ENCODE peak calls at places on chromosome 6, in four cellular contexts. One of them, this sample, is unnamed.

GRCh38 chr6:52955871-52956270 is 39.2 kb downstream of the GSTA4 start:
- DNase-seq in brain microvascular endothelial cell: no peak
- DNase-seq in tibial nerve: no peak
- DNase-seq in BE2C: no peak
- DNase-seq in this sample: no peak

GRCh38 chr6:169542491-169542890 is 159.3 kb downstream of the WDR27 start:
- DNase-seq in brain microvascular endothelial cell: no peak
- DNase-seq in tibial nerve: no peak
- DNase-seq in BE2C: no peak
- DNase-seq in this sample: no peak

GRCh38 chr6:169959129-169960002 is 207.9 kb downstream of the ERMARD start:
- DNase-seq in brain microvascular endothelial cell: no peak
- DNase-seq in tibial nerve: no peak
- DNase-seq in BE2C: no peak
- DNase-seq in this sample: peak

GRCh38 chr6:98605705-98606104 is 228.7 kb upstream of the POU3F2 start:
- DNase-seq in brain microvascular endothelial cell: no peak
- DNase-seq in tibial nerve: no peak
- DNase-seq in BE2C: no peak
- DNase-seq in this sample: no peak

GRCh38 chr6:223763-224162 is 68.5 kb upstream of the DUSP22 start:
- DNase-seq in brain microvascular endothelial cell: peak
- DNase-seq in tibial nerve: no peak
- DNase-seq in BE2C: no peak
- DNase-seq in this sample: peak

GRCh38 chr6:158142789-158143188 is 25.3 kb downstream of the SERAC1 start:
- DNase-seq in brain microvascular endothelial cell: peak
- DNase-seq in tibial nerve: no peak
- DNase-seq in BE2C: no peak
- DNase-seq in this sample: no peak

GRCh38 chr6:4225207-4225872 is 90.0 kb upstream of the ECI2 start:
- DNase-seq in brain microvascular endothelial cell: no peak
- DNase-seq in tibial nerve: no peak
- DNase-seq in BE2C: no peak
- DNase-seq in this sample: no peak

GRCh38 chr6:63441266-63441956 is 121.6 kb upstream of the LGSN start:
- DNase-seq in brain microvascular endothelial cell: no peak
- DNase-seq in tibial nerve: no peak
- DNase-seq in BE2C: no peak
- DNase-seq in this sample: no peak

GRCh38 chr6:53725791-53726575 is 60.4 kb upstream of the KLHL31 start:
- DNase-seq in brain microvascular endothelial cell: peak
- DNase-seq in tibial nerve: peak
- DNase-seq in BE2C: peak
- DNase-seq in this sample: peak

GRCh38 chr6:122730334-122730733 is 49.2 kb upstream of the FABP7 start:
- DNase-seq in brain microvascular endothelial cell: no peak
- DNase-seq in tibial nerve: no peak
- DNase-seq in BE2C: no peak
- DNase-seq in this sample: no peak

DNA sequence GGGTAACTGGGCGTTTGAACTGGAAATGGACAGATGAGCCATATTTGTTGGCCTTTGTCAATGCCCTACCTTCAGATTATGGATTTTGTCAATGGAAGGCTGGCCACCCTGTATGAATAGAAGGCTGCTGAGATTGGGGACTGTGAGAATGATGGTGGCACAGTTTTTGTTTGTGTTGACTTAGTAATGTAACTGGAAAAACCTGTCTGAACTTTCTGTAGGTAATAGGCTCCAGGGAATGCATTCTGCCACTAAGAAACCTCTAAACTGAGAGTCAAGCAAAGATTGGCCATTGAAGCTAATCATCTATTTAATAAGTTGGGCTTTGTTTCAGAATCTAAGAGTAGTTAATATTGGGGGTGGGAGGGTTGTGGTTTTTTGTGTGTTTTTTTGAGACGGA is 97.5 kb downstream of the FOXO3 start:
- DNase-seq in brain microvascular endothelial cell: no peak
- DNase-seq in tibial nerve: no peak
- DNase-seq in BE2C: no peak
- DNase-seq in this sample: no peak
- H3K4me3 ChIP-seq in brain microvascular endothelial cell: no peak
- H3K4me3 ChIP-seq in tibial nerve: no peak
- H3K4me3 ChIP-seq in BE2C: no peak
- H3K4me3 ChIP-seq in this sample: no peak

DNA sequence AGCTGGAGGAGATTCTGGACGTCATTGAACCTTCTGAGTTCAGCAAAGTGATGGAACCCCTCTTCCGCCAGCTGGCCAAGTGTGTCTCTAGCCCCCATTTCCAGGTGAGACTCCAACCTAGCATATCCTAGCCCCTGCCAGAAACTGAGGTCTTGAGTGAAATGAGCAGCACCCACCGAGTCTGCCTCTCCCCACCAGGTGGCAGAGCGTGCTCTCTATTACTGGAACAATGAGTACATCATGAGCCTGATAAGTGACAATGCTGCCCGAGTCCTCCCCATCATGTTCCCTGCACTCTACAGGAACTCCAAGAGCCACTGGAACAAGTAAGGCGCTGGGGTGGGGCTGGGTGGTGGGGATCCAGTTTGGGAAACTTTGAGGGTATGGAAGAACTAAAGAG is 4.6 kb downstream of the MEA1 start:
- DNase-seq in brain microvascular endothelial cell: peak
- DNase-seq in tibial nerve: no peak
- DNase-seq in BE2C: peak
- DNase-seq in this sample: no peak
- TF ChIP-seq CTCF in brain microvascular endothelial cell: peak
- TF ChIP-seq CTCF in tibial nerve: no peak
- TF ChIP-seq CTCF in BE2C: peak
- TF ChIP-seq CTCF in this sample: no peak

DNA sequence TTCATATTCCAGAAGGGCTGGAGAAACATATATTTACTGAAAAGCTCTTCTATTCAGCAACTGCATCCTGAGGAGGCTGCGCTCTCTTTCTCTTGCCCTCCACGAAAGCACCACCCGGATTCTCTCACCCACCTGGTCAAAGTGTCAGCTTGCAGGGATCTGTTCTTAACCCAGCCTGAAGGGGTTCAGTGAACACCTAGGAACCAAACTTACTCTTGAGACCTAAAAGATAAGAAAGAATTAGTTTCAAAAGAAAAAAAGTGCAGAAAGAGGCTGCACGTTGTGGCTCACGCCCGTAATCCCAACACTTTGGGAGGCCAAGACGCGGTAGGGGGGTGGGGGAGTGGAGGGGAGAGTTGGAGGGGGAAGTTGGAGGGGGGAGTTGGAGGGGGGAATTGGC is 18.5 kb downstream of the GPX5 start:
- DNase-seq in brain microvascular endothelial cell: no peak
- DNase-seq in tibial nerve: no peak
- DNase-seq in BE2C: no peak
- DNase-seq in this sample: no peak
- H3K4me3 ChIP-seq in brain microvascular endothelial cell: peak
- H3K4me3 ChIP-seq in tibial nerve: peak
- H3K4me3 ChIP-seq in BE2C: no peak
- H3K4me3 ChIP-seq in this sample: no peak

DNA sequence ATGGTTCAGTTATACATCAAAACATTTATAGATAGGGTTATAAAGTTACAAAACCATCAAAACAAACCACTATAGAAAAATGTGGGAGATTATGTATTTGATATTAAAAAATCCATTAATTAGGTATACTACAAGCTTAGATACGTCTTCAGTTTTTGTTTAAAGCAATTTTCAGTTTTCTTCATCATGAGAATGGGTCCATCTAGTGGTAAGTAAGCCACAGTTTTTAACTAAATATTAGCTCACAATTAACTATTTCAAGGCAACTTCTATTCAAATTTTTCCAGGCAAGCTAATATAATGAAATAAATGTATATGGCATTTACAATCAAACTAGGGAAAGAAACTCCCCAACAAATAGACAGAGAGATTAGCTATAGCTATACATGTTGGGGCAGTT is 44.4 kb downstream of the RNGTT start:
- DNase-seq in brain microvascular endothelial cell: no peak
- DNase-seq in tibial nerve: no peak
- DNase-seq in BE2C: no peak
- DNase-seq in this sample: no peak
- TF ChIP-seq CTCF in brain microvascular endothelial cell: peak
- TF ChIP-seq CTCF in tibial nerve: no peak
- TF ChIP-seq CTCF in BE2C: peak
- TF ChIP-seq CTCF in this sample: no peak

DNA sequence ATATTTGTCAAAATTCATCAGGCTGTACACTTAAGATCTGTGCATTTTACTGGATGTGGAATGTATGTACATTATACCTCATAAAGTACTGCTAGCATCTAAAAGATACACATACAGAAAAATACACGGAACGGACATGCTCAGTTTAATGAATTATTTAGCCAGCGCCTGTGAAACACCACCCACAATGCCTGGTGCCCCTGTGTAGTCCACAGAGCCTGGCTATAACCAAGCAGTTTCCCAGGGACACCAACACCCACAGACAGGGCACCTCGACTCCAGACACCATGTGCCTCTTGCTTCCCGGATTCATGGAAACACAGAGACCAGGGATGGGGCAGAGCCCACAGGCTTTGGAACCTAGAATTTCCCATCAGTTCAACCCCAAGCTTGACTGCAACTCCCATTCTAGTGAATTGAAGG is 17.4 kb upstream of the ARMC12 start:
- DNase-seq in brain microvascular endothelial cell: no peak
- DNase-seq in tibial nerve: no peak
- DNase-seq in BE2C: no peak
- DNase-seq in this sample: no peak
- H3K4me3 ChIP-seq in brain microvascular endothelial cell: peak
- H3K4me3 ChIP-seq in tibial nerve: no peak
- H3K4me3 ChIP-seq in BE2C: peak
- H3K4me3 ChIP-seq in this sample: no peak

This sample was measured in lower leg skin.